ENCODE peak calls at places on chromosomes 13 and 19, in ten cellular contexts. U, M, E, T, W, Q, A, O, I and R are unnamed samples.

GRCh38 chr19:46211201-46211881 is 18.2 kb upstream of the IGFL1 start:
- DNase-seq in U (no peak), M (peak; percentile 47), E (no peak), T (no peak), W (no peak), Q (no peak), A (no peak), O (peak; percentile 77), I (peak; percentile 26), R (peak; percentile 74)

GRCh38 chr13:34300559-34300958 is 482.6 kb downstream of the RFC3 start:
- DNase-seq in U (no peak), M (no peak), E (no peak), T (no peak), W (no peak), Q (no peak), A (no peak), O (no peak), I (peak; percentile 25), R (peak; percentile 4)

GRCh38 chr13:107649071-107649470 is 566.3 kb downstream of the LIG4 start:
- DNase-seq in U (no peak), M (no peak), E (no peak), T (no peak), W (no peak), Q (no peak), A (no peak), O (no peak), I (no peak), R (no peak)

GRCh38 chr13:89763011-89763410 is 1584.5 kb upstream of the MIR17HG start:
- DNase-seq in U (no peak), M (no peak), E (no peak), T (no peak), W (no peak), Q (no peak), A (no peak), O (no peak), I (peak; percentile 26), R (no peak)

GRCh38 chr13:97583884-97584497 is 150.0 kb downstream of the RAP2A start:
- DNase-seq in U (no peak), M (no peak), E (no peak), T (no peak), W (no peak), Q (no peak), A (no peak), O (no peak), I (no peak), R (no peak)

GRCh38 chr19:10718205-10719196 is 622 bp downstream of the DNM2 start:
- DNase-seq in U (peak; percentile 64), M (peak; percentile 74), E (peak; percentile 28), T (no peak), W (peak; percentile 28), Q (peak; percentile 20), A (peak; percentile 39), O (peak; percentile 61), I (peak; percentile 26), R (no peak)

GRCh38 chr13:42266464-42266863 is 5.5 kb upstream of the AKAP11 start:
- DNase-seq in U (no peak), M (peak; percentile 8), E (no peak), T (no peak), W (no peak), Q (no peak), A (no peak), O (peak; percentile 65), I (peak; percentile 63), R (peak; percentile 4)

GRCh38 chr13:31011193-31011860 is 78.9 kb downstream of the TEX26 start:
- DNase-seq in U (no peak), M (no peak), E (no peak), T (no peak), W (no peak), Q (no peak), A (no peak), O (no peak), I (no peak), R (no peak)

GRCh38 chr13:22926176-22927007 is 254.4 kb upstream of the SGCG start:
- DNase-seq in U (no peak), M (peak; percentile 76), E (no peak), T (no peak), W (no peak), Q (no peak), A (no peak), O (no peak), I (no peak), R (no peak)

GRCh38 chr19:31694761-31695160 is 345.5 kb upstream of the TSHZ3 start:
- DNase-seq in U (no peak), M (no peak), E (no peak), T (no peak), W (no peak), Q (no peak), A (no peak), O (no peak), I (no peak), R (no peak)

GRCh38 chr13:32261567-32261966 is 53.6 kb downstream of the ZAR1L start:
- DNase-seq in U (no peak), M (no peak), E (no peak), T (no peak), W (no peak), Q (peak; percentile 27), A (no peak), O (peak; percentile 95), I (peak; percentile 91), R (peak; percentile 76)

GRCh38 chr19:34241513-34242337 is 12.6 kb upstream of the GARRE1 start:
- DNase-seq in U (no peak), M (peak; percentile 84), E (peak; percentile 40), T (no peak), W (no peak), Q (peak; percentile 91), A (no peak), O (peak; percentile 29), I (no peak), R (no peak)

GRCh38 chr19:32743447-32743846 is 23.9 kb downstream of the TDRD12 start:
- DNase-seq in U (no peak), M (no peak), E (no peak), T (no peak), W (no peak), Q (no peak), A (no peak), O (no peak), I (no peak), R (no peak)

GRCh38 chr19:42519108-42519507 is 9.2 kb downstream of the CEACAM1 start:
- DNase-seq in U (no peak), M (no peak), E (no peak), T (no peak), W (no peak), Q (no peak), A (no peak), O (no peak), I (no peak), R (no peak)

GRCh38 chr19:48190288-48191284 is 20.1 kb downstream of the ZSWIM9 start:
- DNase-seq in U (no peak), M (peak; percentile 92), E (peak; percentile 52), T (no peak), W (peak; percentile 67), Q (peak; percentile 99), A (peak; percentile 35), O (no peak), I (peak; percentile 94), R (peak; percentile 58)

GRCh38 chr13:88908896-88909535 is 1237.8 kb downstream of the SLITRK5 start:
- DNase-seq in U (no peak), M (no peak), E (no peak), T (no peak), W (no peak), Q (no peak), A (no peak), O (no peak), I (no peak), R (no peak)

GRCh38 chr19:38993271-38993670 is 17.7 kb upstream of the FBXO17 start:
- DNase-seq in U (no peak), M (no peak), E (no peak), T (peak; percentile 33), W (no peak), Q (no peak), A (no peak), O (no peak), I (peak; percentile 85), R (peak; percentile 81)

GRCh38 chr13:74329978-74330377 is 195.8 kb upstream of the KLF12 start:
- DNase-seq in U (no peak), M (no peak), E (no peak), T (no peak), W (no peak), Q (no peak), A (no peak), O (no peak), I (no peak), R (no peak)

GRCh38 chr13:80117515-80117914 is 223.4 kb downstream of the SPRY2 start:
- DNase-seq in U (no peak), M (no peak), E (no peak), T (no peak), W (no peak), Q (no peak), A (no peak), O (no peak), I (no peak), R (no peak)

GRCh38 chr19:19538767-19539166 is 702 bp downstream of the CILP2 start:
- DNase-seq in U (no peak), M (no peak), E (no peak), T (no peak), W (no peak), Q (no peak), A (no peak), O (no peak), I (no peak), R (no peak)

GRCh38 chr19:6664916-6665315 is 5.0 kb downstream of the TNFSF14 start:
- DNase-seq in U (no peak), M (no peak), E (no peak), T (no peak), W (no peak), Q (no peak), A (no peak), O (no peak), I (no peak), R (no peak)

GRCh38 chr19:35347171-35347929 is at the start of gene FFAR1:
- DNase-seq in U (no peak), M (no peak), E (no peak), T (no peak), W (peak; percentile 19), Q (no peak), A (peak; percentile 37), O (no peak), I (no peak), R (no peak)

GRCh38 chr13:107322228-107322627 is 754.3 kb upstream of the ARGLU1 start:
- DNase-seq in U (no peak), M (no peak), E (no peak), T (no peak), W (no peak), Q (no peak), A (no peak), O (no peak), I (peak; percentile 8), R (no peak)

GRCh38 chr19:39110263-39110967 is 15.2 kb upstream of the PAK4 start:
- DNase-seq in U (no peak), M (peak; percentile 87), E (peak; percentile 47), T (no peak), W (peak; percentile 48), Q (peak; percentile 51), A (peak; percentile 79), O (peak; percentile 50), I (no peak), R (peak; percentile 46)

GRCh38 chr13:103236213-103236612 is 170.0 kb upstream of the SLC10A2 start:
- DNase-seq in U (no peak), M (no peak), E (no peak), T (no peak), W (no peak), Q (no peak), A (no peak), O (no peak), I (peak; percentile 38), R (no peak)

GRCh38 chr13:98570929-98571372 is 6.0 kb downstream of the STK24 start:
- DNase-seq in U (no peak), M (no peak), E (no peak), T (no peak), W (no peak), Q (peak; percentile 9), A (no peak), O (peak; percentile 80), I (peak; percentile 83), R (peak; percentile 87)

GRCh38 chr13:31042501-31043165 is 110.2 kb downstream of the TEX26 start:
- DNase-seq in U (no peak), M (no peak), E (no peak), T (no peak), W (no peak), Q (no peak), A (no peak), O (no peak), I (no peak), R (no peak)